ENCODE peak calls at places on chromosomes 7 and 10, in nine cellular contexts. Q is retinal pigment epithelial cell, I is sigmoid colon, Z is pancreas, A is mammary epithelial cell, S is tibial artery, B is bronchial epithelial cell, W is neural progenitor cell, Y is BJ. L is an unnamed sample.

GRCh38 chr10:129637010-129637409 is 170.0 kb downstream of the MGMT start:
- DNase-seq in Q (no peak), I (no peak), Z (no peak), A (no peak), S (no peak), B (no peak), W (peak), Y (no peak), L (no peak)

GRCh38 chr7:46972205-46972604 is 609.7 kb downstream of the TNS3 start:
- DNase-seq in Q (peak), I (no peak), Z (no peak), A (peak), S (no peak), B (peak), W (no peak), Y (peak), L (peak)

GRCh38 chr10:44278669-44279337 is 106.1 kb downstream of the CXCL12 start:
- DNase-seq in Q (no peak), I (no peak), Z (no peak), A (no peak), S (no peak), B (no peak), W (no peak), Y (no peak), L (no peak)

GRCh38 chr10:11880169-11881027 is 57.2 kb downstream of the PROSER2 start:
- DNase-seq in Q (no peak), I (no peak), Z (no peak), A (no peak), S (no peak), B (peak), W (no peak), Y (no peak), L (no peak)

GRCh38 chr10:132493246-132493755 is 44.3 kb upstream of the INPP5A start:
- DNase-seq in Q (no peak), I (peak), Z (no peak), A (no peak), S (no peak), B (no peak), W (no peak), Y (no peak), L (no peak)

GRCh38 chr7:849145-849544 is 16.9 kb downstream of the SUN1 start:
- DNase-seq in Q (no peak), I (no peak), Z (no peak), A (no peak), S (no peak), B (no peak), W (no peak), Y (no peak), L (no peak)

GRCh38 chr7:2212906-2213305 is 19.8 kb downstream of the MAD1L1 start:
- DNase-seq in Q (no peak), I (no peak), Z (no peak), A (no peak), S (no peak), B (no peak), W (no peak), Y (no peak), L (no peak)

GRCh38 chr7:957418-958220 is 3.1 kb upstream of the ADAP1 start:
- DNase-seq in Q (no peak), I (peak), Z (no peak), A (no peak), S (peak), B (no peak), W (peak), Y (no peak), L (no peak)

GRCh38 chr10:132264966-132265877 is 42.5 kb downstream of the STK32C start:
- DNase-seq in Q (no peak), I (no peak), Z (no peak), A (no peak), S (no peak), B (no peak), W (peak), Y (peak), L (no peak)

GRCh38 chr10:76073524-76073923 is 642.1 kb downstream of the LRMDA start:
- DNase-seq in Q (peak), I (no peak), Z (no peak), A (no peak), S (no peak), B (no peak), W (no peak), Y (no peak), L (no peak)

GRCh38 chr7:17448479-17449423 is 150.3 kb downstream of the AHR start:
- DNase-seq in Q (no peak), I (no peak), Z (no peak), A (no peak), S (no peak), B (peak), W (no peak), Y (no peak), L (no peak)

GRCh38 chr7:2717293-2717904 is 29.4 kb downstream of the AMZ1 start:
- DNase-seq in Q (no peak), I (peak), Z (no peak), A (no peak), S (no peak), B (peak), W (no peak), Y (no peak), L (no peak)

GRCh38 chr7:54904130-54904529 is 114.7 kb upstream of the EGFR start:
- DNase-seq in Q (no peak), I (no peak), Z (no peak), A (no peak), S (peak), B (peak), W (no peak), Y (peak), L (peak)

GRCh38 chr7:157690833-157691382 is 354.1 kb downstream of the DNAJB6 start:
- DNase-seq in Q (no peak), I (peak), Z (peak), A (peak), S (peak), B (peak), W (peak), Y (peak), L (no peak)

GRCh38 chr10:82277591-82277990 is 402.6 kb downstream of the NRG3 start:
- DNase-seq in Q (no peak), I (no peak), Z (no peak), A (peak), S (no peak), B (no peak), W (no peak), Y (no peak), L (no peak)

GRCh38 chr10:89355373-89355772 is 22.5 kb upstream of the IFIT1B start:
- DNase-seq in Q (no peak), I (no peak), Z (no peak), A (peak), S (no peak), B (peak), W (no peak), Y (no peak), L (no peak)

GRCh38 chr10:133378251-133379096 is 588 bp upstream of the PAOX start:
- DNase-seq in Q (no peak), I (peak), Z (peak), A (peak), S (no peak), B (peak), W (peak), Y (no peak), L (no peak)

GRCh38 chr10:46557319-46558140 is 1.1 kb upstream of the GPRIN2 start:
- DNase-seq in Q (no peak), I (peak), Z (peak), A (no peak), S (peak), B (no peak), W (no peak), Y (no peak), L (no peak)

GRCh38 chr7:50641442-50642405 is 76.5 kb upstream of the DDC start:
- DNase-seq in Q (no peak), I (peak), Z (peak), A (no peak), S (no peak), B (no peak), W (peak), Y (no peak), L (no peak)

GRCh38 chr10:116634126-116634975 is 13.6 kb downstream of the PNLIPRP2 start:
- DNase-seq in Q (no peak), I (no peak), Z (no peak), A (peak), S (no peak), B (peak), W (no peak), Y (no peak), L (no peak)

GRCh38 chr7:55532150-55532917 is 40.0 kb downstream of the VOPP1 start:
- DNase-seq in Q (no peak), I (no peak), Z (no peak), A (peak), S (no peak), B (peak), W (no peak), Y (no peak), L (no peak)

GRCh38 chr10:49539320-49539885 is 482 bp upstream of the ERCC6 start:
- DNase-seq in Q (no peak), I (peak), Z (no peak), A (peak), S (peak), B (peak), W (peak), Y (no peak), L (no peak)

GRCh38 chr7:11833431-11833830 is 1.4 kb upstream of the THSD7A start:
- DNase-seq in Q (peak), I (no peak), Z (no peak), A (no peak), S (no peak), B (no peak), W (peak), Y (no peak), L (no peak)

GRCh38 chr7:95636140-95636539 is 39.8 kb upstream of the PDK4 start:
- DNase-seq in Q (no peak), I (no peak), Z (no peak), A (peak), S (no peak), B (peak), W (no peak), Y (no peak), L (no peak)

GRCh38 chr7:4606776-4607175 is 75.3 kb upstream of the FOXK1 start:
- DNase-seq in Q (no peak), I (no peak), Z (no peak), A (no peak), S (no peak), B (no peak), W (no peak), Y (no peak), L (no peak)

GRCh38 chr7:107563072-107563760 is 504 bp downstream of the COG5 start:
- DNase-seq in Q (no peak), I (no peak), Z (no peak), A (no peak), S (peak), B (peak), W (no peak), Y (no peak), L (no peak)

GRCh38 chr7:46369933-46370654 is 449.0 kb upstream of the IGFBP3 start:
- DNase-seq in Q (no peak), I (no peak), Z (no peak), A (peak), S (no peak), B (peak), W (no peak), Y (peak), L (no peak)

GRCh38 chr10:5546891-5547683 is 22.3 kb downstream of the CALML3 start:
- DNase-seq in Q (no peak), I (peak), Z (peak), A (peak), S (peak), B (peak), W (no peak), Y (no peak), L (no peak)

GRCh38 chr10:128843972-128844371 is 623.1 kb upstream of the MGMT start:
- DNase-seq in Q (no peak), I (no peak), Z (no peak), A (no peak), S (no peak), B (no peak), W (no peak), Y (no peak), L (no peak)

GRCh38 chr7:1460757-1461639 is 1.7 kb upstream of the MICALL2 start:
- DNase-seq in Q (no peak), I (peak), Z (peak), A (peak), S (peak), B (no peak), W (peak), Y (no peak), L (no peak)

GRCh38 chr7:20172736-20173334 is 44.3 kb downstream of the MACC1 start:
- DNase-seq in Q (peak), I (peak), Z (peak), A (peak), S (peak), B (peak), W (peak), Y (no peak), L (peak)

GRCh38 chr7:19284596-19285300 is 139.5 kb upstream of the FERD3L start:
- DNase-seq in Q (no peak), I (no peak), Z (no peak), A (peak), S (no peak), B (peak), W (no peak), Y (peak), L (no peak)

GRCh38 chr10:28631896-28632596 is 45.3 kb upstream of the BAMBI start:
- DNase-seq in Q (peak), I (no peak), Z (no peak), A (peak), S (no peak), B (no peak), W (no peak), Y (no peak), L (peak)

GRCh38 chr10:103967433-103968142 is 648 bp downstream of the SLK start:
- DNase-seq in Q (no peak), I (no peak), Z (peak), A (peak), S (no peak), B (no peak), W (peak), Y (no peak), L (no peak)

GRCh38 chr10:60663850-60664249 is 114.4 kb upstream of the CDK1 start:
- DNase-seq in Q (no peak), I (no peak), Z (no peak), A (no peak), S (no peak), B (peak), W (no peak), Y (no peak), L (no peak)

GRCh38 chr10:86255405-86256251 is 111.0 kb downstream of the GRID1 start:
- DNase-seq in Q (no peak), I (no peak), Z (peak), A (no peak), S (no peak), B (no peak), W (no peak), Y (no peak), L (no peak)

GRCh38 chr7:114818501-114818900 is 103.4 kb upstream of the MDFIC start:
- DNase-seq in Q (peak), I (no peak), Z (no peak), A (peak), S (no peak), B (peak), W (no peak), Y (no peak), L (peak)

GRCh38 chr10:49257159-49257558 is 41.8 kb upstream of the C10orf71 start:
- DNase-seq in Q (no peak), I (no peak), Z (no peak), A (no peak), S (no peak), B (no peak), W (no peak), Y (no peak), L (no peak)

GRCh38 chr7:141262101-141262819 is 188.4 kb downstream of the TMEM178B start:
- DNase-seq in Q (no peak), I (no peak), Z (no peak), A (no peak), S (no peak), B (no peak), W (peak), Y (no peak), L (no peak)

DNA sequence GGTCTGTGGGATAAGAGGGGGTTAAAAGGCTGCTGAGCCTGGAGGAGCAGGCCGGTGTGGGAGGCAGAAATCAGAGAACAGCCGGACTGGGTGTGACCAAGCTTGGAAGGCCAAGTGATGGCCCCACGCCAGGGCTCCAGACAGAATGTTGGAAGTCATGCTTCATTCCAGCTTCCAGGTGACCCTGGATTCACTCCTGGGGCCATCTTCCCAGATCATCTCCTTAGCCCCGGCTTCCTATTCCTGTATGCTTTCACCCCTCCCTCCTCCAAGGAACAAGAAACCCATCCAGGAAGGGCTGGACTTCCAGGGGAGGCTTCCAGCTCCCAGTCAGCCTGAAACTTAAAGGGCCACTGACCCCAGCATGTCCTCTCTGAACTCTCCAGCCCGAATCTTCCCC is 1.0 kb downstream of the INMT start:
- DNase-seq in Q (no peak), I (peak), Z (peak), A (no peak), S (peak), B (no peak), W (no peak), Y (no peak), L (no peak)
- H3K4me3 ChIP-seq in Q (no peak), I (peak), Z (no peak), A (no peak), S (peak), B (no peak), W (no peak), Y (no peak), L (no peak)

GRCh38 chr7:100865372-100865911 is 1.7 kb upstream of the TRIP6 start:
- DNase-seq in Q (no peak), I (no peak), Z (peak), A (peak), S (no peak), B (peak), W (no peak), Y (no peak), L (no peak)
- TF ChIP-seq CTCF in Q (no peak), I (no peak), Z (no peak), A (peak), S (no peak), B (peak), W (no peak), Y (peak), L (peak)

GRCh38 chr7:82594665-82595064 is 151.1 kb upstream of the CACNA2D1 start:
- DNase-seq in Q (no peak), I (no peak), Z (no peak), A (no peak), S (no peak), B (no peak), W (peak), Y (no peak), L (no peak)
- H3K4me3 ChIP-seq in Q (no peak), I (peak), Z (no peak), A (no peak), S (no peak), B (no peak), W (no peak), Y (no peak), L (no peak)

GRCh38 chr10:94314913-94315545 is 47.7 kb downstream of the NOC3L start:
- DNase-seq in Q (no peak), I (no peak), Z (no peak), A (no peak), S (no peak), B (no peak), W (peak), Y (no peak), L (no peak)
- TF ChIP-seq CTCF in Q (no peak), I (no peak), Z (no peak), A (no peak), S (no peak), B (no peak), W (no peak), Y (no peak), L (no peak)

DNA sequence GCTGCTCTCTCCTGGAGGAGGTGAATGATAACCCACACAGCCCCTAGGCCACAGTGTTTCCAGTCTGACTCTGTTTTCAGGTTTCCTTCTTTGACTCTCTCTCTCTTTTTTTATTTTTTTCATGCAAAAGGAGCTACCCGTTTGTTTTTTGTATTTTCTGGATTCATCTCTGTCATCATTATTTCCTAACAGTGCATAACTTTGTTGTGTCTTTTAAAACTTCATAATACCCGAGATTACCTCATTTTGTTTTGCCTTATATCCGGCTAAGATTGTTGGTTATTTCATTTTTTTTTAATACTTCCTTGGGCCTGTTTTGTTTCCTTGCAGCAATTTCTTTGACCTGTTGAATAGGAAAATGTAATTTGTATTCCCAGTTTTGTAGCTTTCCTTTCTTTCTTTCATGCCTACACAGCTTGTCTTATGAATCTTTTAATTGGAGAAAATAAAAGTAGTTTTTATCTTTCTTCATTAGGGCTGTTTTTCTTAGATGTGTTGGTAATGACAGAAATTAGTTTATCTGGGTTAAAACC is 72.5 kb downstream of the SPAG6 start:
- DNase-seq in Q (no peak), I (no peak), Z (no peak), A (no peak), S (no peak), B (no peak), W (no peak), Y (no peak), L (no peak)
- H3K4me3 ChIP-seq in Q (no peak), I (no peak), Z (no peak), A (no peak), S (no peak), B (no peak), W (no peak), Y (no peak), L (no peak)

DNA sequence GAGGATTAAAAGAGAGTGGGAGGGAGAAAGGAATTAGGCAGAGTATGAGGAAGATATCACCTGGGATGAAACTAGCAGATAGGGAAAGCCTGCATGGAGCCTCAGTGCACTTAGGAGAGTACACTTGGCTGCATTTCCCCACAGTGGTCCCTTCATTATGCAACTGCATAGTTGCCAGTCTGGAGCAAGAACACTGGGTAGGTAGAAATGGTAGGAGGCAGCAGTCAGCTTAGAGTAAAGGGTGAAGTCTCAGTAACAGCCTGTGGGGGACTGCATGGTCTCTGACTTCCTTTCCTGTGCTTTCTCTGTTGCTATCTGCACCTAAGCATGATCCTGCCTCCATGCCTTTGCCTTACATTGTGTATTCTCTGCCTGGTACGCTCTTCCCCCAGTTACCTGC is 14.0 kb upstream of the PCGF5 start:
- DNase-seq in Q (no peak), I (no peak), Z (no peak), A (no peak), S (no peak), B (no peak), W (no peak), Y (no peak), L (no peak)
- TF ChIP-seq CTCF in Q (no peak), I (no peak), Z (no peak), A (no peak), S (no peak), B (no peak), W (no peak), Y (no peak), L (no peak)

DNA sequence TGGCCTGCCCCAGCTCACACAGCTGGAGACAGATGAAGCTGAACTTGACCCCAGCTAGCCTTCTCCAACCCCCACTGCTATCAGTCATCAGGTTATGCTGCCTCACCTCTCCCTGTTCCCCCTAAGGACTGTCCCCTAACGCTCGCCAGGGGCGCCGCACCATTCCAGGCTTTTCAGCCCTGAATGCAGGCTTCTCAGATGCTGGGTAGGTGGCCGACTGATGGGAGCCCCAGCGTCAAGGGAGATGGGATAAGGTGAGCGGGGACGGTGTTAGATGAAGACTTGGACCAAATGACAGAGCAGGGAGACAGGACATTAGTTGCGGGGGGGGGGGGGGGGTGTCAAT is 15.8 kb upstream of the OPALIN start:
- DNase-seq in Q (no peak), I (no peak), Z (no peak), A (no peak), S (no peak), B (no peak), W (peak), Y (no peak), L (no peak)
- H3K4me3 ChIP-seq in Q (peak), I (peak), Z (no peak), A (no peak), S (peak), B (peak), W (peak), Y (no peak), L (peak)

GRCh38 chr10:72330059-72330426 is 24.7 kb downstream of the DNAJB12 start:
- DNase-seq in Q (no peak), I (no peak), Z (no peak), A (no peak), S (no peak), B (no peak), W (no peak), Y (no peak), L (no peak)

GRCh38 chr10:72331575-72332422 is 22.9 kb downstream of the DNAJB12 start:
- DNase-seq in Q (peak), I (peak), Z (peak), A (peak), S (peak), B (peak), W (peak), Y (no peak), L (no peak)

GRCh38 chr10:72328829-72329204 is 25.9 kb downstream of the DNAJB12 start:
- DNase-seq in Q (no peak), I (no peak), Z (no peak), A (no peak), S (no peak), B (no peak), W (no peak), Y (no peak), L (no peak)

GRCh38 chr10:72329290-72330058 is 25.2 kb downstream of the DNAJB12 start:
- DNase-seq in Q (no peak), I (no peak), Z (peak), A (no peak), S (no peak), B (no peak), W (peak), Y (no peak), L (no peak)

GRCh38 chr10:72328045-72328828 is 26.5 kb downstream of the DNAJB12 start:
- DNase-seq in Q (no peak), I (peak), Z (peak), A (no peak), S (peak), B (peak), W (peak), Y (no peak), L (no peak)
- TF ChIP-seq CTCF in Q (peak), I (peak), Z (peak), A (peak), S (peak), B (peak), W (peak), Y (peak), L (peak)